ENCODE peak calls at places on chromosome X, in four cellular contexts. R is HFFc6, B is M059J, W is mucosa of gallbladder. G is an unnamed sample.

GRCh38 chrX:119512145-119512800 is 44.0 kb downstream of the SLC25A5 start:
- DNase-seq in R (peak), B (peak), W (peak), G (peak)

GRCh38 chrX:30831082-30831481 is 58.0 kb downstream of the TAB3 start:
- DNase-seq in R (no peak), B (no peak), W (no peak), G (no peak)

GRCh38 chrX:38505583-38505982 is 55.8 kb upstream of the TSPAN7 start:
- DNase-seq in R (no peak), B (no peak), W (no peak), G (no peak)

GRCh38 chrX:110384490-110384889 is 25.8 kb downstream of the RTL9 start:
- DNase-seq in R (peak), B (peak), W (no peak), G (no peak)

GRCh38 chrX:154348114-154348531 is 26.3 kb downstream of the FLNA start:
- DNase-seq in R (peak), B (peak), W (no peak), G (peak)

GRCh38 chrX:106323357-106323756 is 155.3 kb downstream of the PWWP3B start:
- DNase-seq in R (no peak), B (no peak), W (no peak), G (no peak)

GRCh38 chrX:150050387-150050786 is 112.1 kb upstream of the EOLA2 start:
- DNase-seq in R (no peak), B (no peak), W (no peak), G (no peak)

GRCh38 chrX:120839506-120839905 is 36.2 kb downstream of the CT47B1 start:
- DNase-seq in R (peak), B (peak), W (no peak), G (no peak)

GRCh38 chrX:116246261-116246660 is 75.7 kb downstream of the AGTR2 start:
- DNase-seq in R (no peak), B (peak), W (no peak), G (no peak)

GRCh38 chrX:109672239-109672638 is 47.3 kb upstream of the KCNE5 start:
- DNase-seq in R (no peak), B (no peak), W (no peak), G (no peak)

G was measured in right lobe of liver.